ENCODE peak calls at places on chromosomes 11 and 22, in seven cellular contexts. I is neuronal stem cell, M is IMR-90, N is H9, G is mesenchymal stem cell, R is H1, X is trophoblast cell. D is an unnamed sample.

GRCh38 chr11:64745219-64745522 is 1.2 kb upstream of the RASGRP2 start:
- DNase-seq in I (no peak), M (no peak), N (no peak), G (no peak), R (peak), X (no peak), D (no peak)

GRCh38 chr11:132119573-132119972 is 749.2 kb downstream of the NTM start:
- DNase-seq in I (no peak), M (no peak), N (no peak), G (no peak), R (no peak), X (no peak), D (no peak)

GRCh38 chr22:46791201-46791731 is 28.8 kb downstream of the TBC1D22A start:
- DNase-seq in I (no peak), M (peak), N (no peak), G (peak), R (no peak), X (peak), D (no peak)

GRCh38 chr11:33094157-33094556 is 54.8 kb downstream of the TCP11L1 start:
- DNase-seq in I (no peak), M (no peak), N (no peak), G (no peak), R (no peak), X (no peak), D (no peak)

GRCh38 chr11:77084581-77085191 is 17.9 kb downstream of the CAPN5 start:
- DNase-seq in I (no peak), M (no peak), N (no peak), G (no peak), R (no peak), X (no peak), D (no peak)

GRCh38 chr11:14860511-14860910 is 31.5 kb downstream of the CYP2R1 start:
- DNase-seq in I (no peak), M (no peak), N (no peak), G (no peak), R (no peak), X (no peak), D (no peak)

GRCh38 chr22:39984006-39984405 is 10.7 kb upstream of the FAM83F start:
- DNase-seq in I (no peak), M (peak), N (no peak), G (peak), R (no peak), X (no peak), D (no peak)

GRCh38 chr11:3115321-3115720 is 49.8 kb downstream of the OSBPL5 start:
- DNase-seq in I (no peak), M (no peak), N (no peak), G (no peak), R (no peak), X (no peak), D (no peak)

GRCh38 chr11:123030517-123030916 is 31.4 kb downstream of the HSPA8 start:
- DNase-seq in I (no peak), M (no peak), N (no peak), G (no peak), R (no peak), X (no peak), D (no peak)

GRCh38 chr11:35859311-35859710 is 84.6 kb upstream of the LDLRAD3 start:
- DNase-seq in I (no peak), M (peak), N (no peak), G (peak), R (no peak), X (no peak), D (peak)

GRCh38 chr22:20605328-20605727 is 97.9 kb downstream of the MED15 start:
- DNase-seq in I (no peak), M (no peak), N (peak), G (no peak), R (no peak), X (no peak), D (no peak)

GRCh38 chr22:44338906-44339305 is 26.2 kb upstream of the SHISAL1 start:
- DNase-seq in I (no peak), M (no peak), N (no peak), G (no peak), R (no peak), X (no peak), D (no peak)

GRCh38 chr22:29744902-29745301 is 21.9 kb downstream of the ZMAT5 start:
- DNase-seq in I (no peak), M (peak), N (no peak), G (peak), R (no peak), X (no peak), D (no peak)

GRCh38 chr11:7490054-7490453 is 4.7 kb downstream of the OLFML1 start:
- DNase-seq in I (no peak), M (peak), N (no peak), G (peak), R (no peak), X (peak), D (peak)

GRCh38 chr11:59787255-59787588 is 23.4 kb downstream of the MRPL16 start:
- DNase-seq in I (no peak), M (no peak), N (no peak), G (no peak), R (no peak), X (no peak), D (no peak)

GRCh38 chr11:121964591-121964990 is 151.4 kb downstream of the BLID start:
- DNase-seq in I (no peak), M (peak), N (no peak), G (peak), R (no peak), X (no peak), D (peak)

GRCh38 chr11:36564376-36565032 is 3.3 kb upstream of the RAG1 start:
- DNase-seq in I (peak), M (peak), N (peak), G (peak), R (peak), X (peak), D (peak)

GRCh38 chr22:31692186-31692886 is 30.3 kb upstream of the PISD start:
- DNase-seq in I (no peak), M (peak), N (no peak), G (peak), R (no peak), X (no peak), D (no peak)

GRCh38 chr11:76237041-76237649 is 30.8 kb upstream of the WNT11 start:
- DNase-seq in I (no peak), M (no peak), N (no peak), G (peak), R (no peak), X (peak), D (no peak)

DNA sequence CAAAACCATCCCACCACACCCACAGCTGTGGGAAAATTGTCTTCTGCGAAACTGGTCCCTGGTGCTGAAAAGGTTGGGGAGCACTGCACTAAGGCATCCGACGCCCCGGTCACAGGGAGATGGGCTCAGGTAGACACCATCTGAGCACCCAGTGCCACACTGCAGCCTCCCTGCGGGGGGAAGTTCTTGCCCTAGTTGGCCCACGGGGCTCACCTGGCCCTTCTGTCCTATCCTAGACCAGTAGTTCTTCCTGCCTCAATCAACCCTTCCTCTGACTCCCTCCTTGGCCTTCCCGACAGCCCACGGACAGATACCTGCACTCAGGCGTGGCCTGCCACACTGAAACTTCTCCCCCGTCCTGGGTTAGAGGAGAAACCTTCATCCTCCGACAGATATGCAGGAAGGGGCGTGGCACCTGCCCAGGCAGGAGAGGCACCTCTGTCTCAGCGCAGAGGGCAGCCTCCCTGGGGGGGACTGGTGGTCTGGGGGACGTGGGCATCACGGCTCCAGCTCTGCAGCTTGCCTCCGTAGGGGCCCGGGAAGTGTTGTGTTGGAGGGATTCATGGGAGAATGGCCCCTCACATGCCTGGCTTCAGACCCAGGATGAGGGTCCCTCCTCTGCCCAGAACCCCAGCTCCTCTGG is 4.5 kb downstream of the ANO9 start:
- DNase-seq in I (no peak), M (no peak), N (no peak), G (no peak), R (no peak), X (no peak), D (no peak)
- H4K8ac ChIP-seq in I (peak), M (no peak), N (no peak), G (no peak), R (no peak), X (no peak), D (no peak)

GRCh38 chr11:68015467-68015866 is 5.3 kb downstream of the ALDH3B1 start:
- DNase-seq in I (no peak), M (no peak), N (no peak), G (no peak), R (no peak), X (no peak), D (no peak)
- H3K23ac ChIP-seq in I (peak), M (no peak), N (no peak), G (no peak), R (no peak), X (no peak), D (no peak)

GRCh38 chr11:88480217-88480616 is 142.7 kb upstream of the CTSC start:
- DNase-seq in I (no peak), M (peak), N (no peak), G (peak), R (no peak), X (peak), D (no peak)
- H4K8ac ChIP-seq in I (no peak), M (peak), N (no peak), G (no peak), R (no peak), X (no peak), D (no peak)

DNA sequence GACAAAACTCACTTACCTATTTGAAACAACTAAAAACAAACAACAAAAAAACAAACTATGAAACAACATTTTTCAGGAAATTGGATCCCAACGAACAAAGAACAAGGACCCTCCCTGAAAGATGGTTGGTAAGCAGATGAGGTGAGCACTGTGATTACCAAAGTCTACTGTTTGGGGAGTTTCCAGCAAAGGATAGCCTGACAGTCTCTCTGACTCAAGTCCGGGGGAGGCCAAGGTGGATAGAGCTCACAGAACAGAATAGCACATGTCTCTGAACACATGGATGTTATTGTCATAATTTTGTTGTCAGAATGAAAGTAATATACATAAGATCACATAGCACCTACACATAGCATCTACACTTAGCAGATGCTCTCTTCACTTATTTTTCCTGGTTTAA is 501.2 kb upstream of the TENM4 start:
- DNase-seq in I (no peak), M (peak), N (no peak), G (no peak), R (no peak), X (no peak), D (no peak)
- H3K23ac ChIP-seq in I (no peak), M (no peak), N (no peak), G (no peak), R (no peak), X (no peak), D (no peak)

GRCh38 chr11:63622318-63622717 is 8.1 kb upstream of the PLAAT3 start:
- DNase-seq in I (no peak), M (no peak), N (no peak), G (no peak), R (no peak), X (peak), D (peak)
- H4K8ac ChIP-seq in I (no peak), M (no peak), N (no peak), G (no peak), R (no peak), X (no peak), D (no peak)

GRCh38 chr11:10414181-10414580 is 40.9 kb upstream of the AMPD3 start:
- DNase-seq in I (no peak), M (no peak), N (no peak), G (no peak), R (no peak), X (no peak), D (no peak)

GRCh38 chr11:10415817-10416392 is 39.2 kb upstream of the AMPD3 start:
- DNase-seq in I (no peak), M (no peak), N (no peak), G (no peak), R (no peak), X (no peak), D (no peak)

GRCh38 chr11:10418950-10419310 is 36.1 kb upstream of the AMPD3 start:
- DNase-seq in I (no peak), M (no peak), N (no peak), G (no peak), R (no peak), X (no peak), D (no peak)

GRCh38 chr11:10414659-10415058 is 40.4 kb upstream of the AMPD3 start:
- DNase-seq in I (no peak), M (peak), N (no peak), G (no peak), R (no peak), X (no peak), D (peak)

DNA sequence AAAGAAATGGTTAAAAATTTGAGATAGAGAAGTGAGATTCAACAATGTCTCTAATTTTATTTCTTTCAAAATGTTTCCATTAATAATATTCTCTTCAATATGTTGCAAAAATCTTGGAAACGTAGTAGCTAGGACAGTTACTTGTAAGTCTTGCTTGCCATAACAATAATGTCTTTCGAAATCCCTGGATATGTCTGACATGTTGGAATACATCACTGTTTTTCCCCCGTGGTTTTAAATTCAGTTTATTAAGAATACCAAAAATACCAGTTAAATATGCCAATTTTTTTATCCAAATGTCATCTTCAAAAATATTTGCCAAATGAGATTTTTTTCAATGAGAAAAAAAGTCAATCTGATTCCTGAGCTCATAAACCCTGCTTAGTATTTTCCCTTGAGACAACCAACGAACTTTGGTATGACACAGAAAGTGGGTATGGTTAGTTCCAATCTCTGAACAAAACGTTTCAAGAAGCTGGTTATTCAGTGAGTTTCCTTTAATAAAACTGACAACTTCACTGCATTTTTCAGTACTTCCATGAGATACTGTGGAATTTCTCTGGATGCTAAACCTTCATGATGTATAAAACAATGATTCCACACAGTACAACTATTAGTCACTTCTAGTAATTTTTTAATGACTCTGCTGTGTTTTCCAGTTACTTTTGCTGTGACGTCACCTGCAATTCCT is 36.7 kb upstream of the AMPD3 start:
- DNase-seq in I (no peak), M (peak), N (no peak), G (no peak), R (no peak), X (no peak), D (no peak)
- H3K23ac ChIP-seq in I (no peak), M (no peak), N (no peak), G (no peak), R (no peak), X (no peak), D (no peak)

D was measured in mesendoderm.